ENCODE peak calls at places on chromosomes 12 and 14, in ten cellular contexts. I, X, P, M, L, N, C, S, E and D are unnamed samples.

GRCh38 chr12:23949212-23950010 is at the start of gene SOX5:
- DNase-seq in I (no peak), X (no peak), P (no peak), M (no peak), L (peak; percentile 50), N (peak; percentile 75), C (peak; percentile 79), S (peak; percentile 65), E (no peak), D (no peak)

GRCh38 chr12:29769162-29769820 is 14.5 kb downstream of the TMTC1 start:
- DNase-seq in I (peak; percentile 42), X (no peak), P (no peak), M (no peak), L (peak; percentile 7), N (no peak), C (no peak), S (peak; percentile 70), E (no peak), D (no peak)

GRCh38 chr14:68619805-68620574 is 172.9 kb downstream of the ZFP36L1 start:
- DNase-seq in I (peak; percentile 22), X (no peak), P (no peak), M (no peak), L (peak; percentile 87), N (peak; percentile 47), C (peak; percentile 70), S (no peak), E (no peak), D (peak; percentile 11)

GRCh38 chr14:102516531-102517411 is 7.2 kb upstream of the ANKRD9 start:
- DNase-seq in I (peak; percentile 77), X (peak; percentile 72), P (no peak), M (peak; percentile 62), L (peak; percentile 62), N (no peak), C (peak; percentile 79), S (no peak), E (peak; percentile 84), D (peak; percentile 66)

GRCh38 chr12:111937429-111937828 is 75.5 kb downstream of the TMEM116 start:
- DNase-seq in I (peak; percentile 11), X (no peak), P (no peak), M (no peak), L (peak; percentile 6), N (no peak), C (no peak), S (no peak), E (no peak), D (no peak)

GRCh38 chr12:88784166-88784565 is 203.9 kb upstream of the KITLG start:
- DNase-seq in I (no peak), X (no peak), P (no peak), M (no peak), L (peak; percentile 10), N (no peak), C (no peak), S (no peak), E (no peak), D (no peak)

GRCh38 chr12:120684523-120684932 is 2.4 kb upstream of the MLEC start:
- DNase-seq in I (no peak), X (no peak), P (no peak), M (no peak), L (peak; percentile 33), N (no peak), C (no peak), S (no peak), E (no peak), D (no peak)

GRCh38 chr14:22653012-22653621 is 9.0 kb upstream of the OR6J1 start:
- DNase-seq in I (peak; percentile 83), X (peak; percentile 14), P (peak; percentile 78), M (peak; percentile 36), L (peak; percentile 79), N (peak; percentile 72), C (peak; percentile 90), S (peak; percentile 71), E (peak; percentile 68), D (peak; percentile 51)

GRCh38 chr14:98210045-98210678 is 1061.8 kb downstream of the BCL11B start:
- DNase-seq in I (no peak), X (no peak), P (no peak), M (peak; percentile 77), L (no peak), N (no peak), C (peak; percentile 43), S (no peak), E (no peak), D (no peak)

GRCh38 chr14:103739793-103740501 is 24.3 kb downstream of the ZFYVE21 start:
- DNase-seq in I (no peak), X (no peak), P (no peak), M (no peak), L (no peak), N (peak; percentile 64), C (no peak), S (peak; percentile 56), E (no peak), D (no peak)

GRCh38 chr14:63759454-63759853 is 31.6 kb upstream of the SGPP1 start:
- DNase-seq in I (peak; percentile 32), X (no peak), P (no peak), M (peak; percentile 37), L (no peak), N (no peak), C (no peak), S (no peak), E (no peak), D (no peak)

GRCh38 chr14:52021971-52022600 is 32.7 kb downstream of the RTRAF start:
- DNase-seq in I (no peak), X (no peak), P (no peak), M (no peak), L (peak; percentile 30), N (no peak), C (no peak), S (no peak), E (no peak), D (no peak)

GRCh38 chr12:67517181-67517887 is 131.2 kb upstream of the DYRK2 start:
- DNase-seq in I (no peak), X (no peak), P (peak; percentile 63), M (no peak), L (peak; percentile 80), N (peak; percentile 65), C (no peak), S (peak; percentile 75), E (no peak), D (peak; percentile 45)

GRCh38 chr14:64755661-64756265 is 51.5 kb downstream of the PLEKHG3 start:
- DNase-seq in I (peak; percentile 50), X (peak; percentile 58), P (no peak), M (no peak), L (peak; percentile 78), N (no peak), C (no peak), S (no peak), E (no peak), D (peak; percentile 73)

GRCh38 chr12:9349888-9350885 is 142.0 kb upstream of the PZP start:
- DNase-seq in I (no peak), X (no peak), P (no peak), M (no peak), L (no peak), N (no peak), C (no peak), S (no peak), E (no peak), D (peak; percentile 8)

GRCh38 chr14:105059917-105060565 is 5.2 kb downstream of the GPR132 start:
- DNase-seq in I (no peak), X (no peak), P (no peak), M (no peak), L (no peak), N (no peak), C (no peak), S (no peak), E (no peak), D (no peak)

GRCh38 chr12:101066489-101066888 is 143.5 kb downstream of the SLC5A8 start:
- DNase-seq in I (no peak), X (no peak), P (no peak), M (no peak), L (no peak), N (no peak), C (no peak), S (no peak), E (no peak), D (no peak)

GRCh38 chr12:60930146-60930545 is 1330.1 kb upstream of the USP15 start:
- DNase-seq in I (no peak), X (no peak), P (no peak), M (no peak), L (no peak), N (no peak), C (no peak), S (no peak), E (no peak), D (no peak)

GRCh38 chr14:69335421-69335820 is 62.7 kb downstream of the ERH start:
- DNase-seq in I (no peak), X (peak; percentile 90), P (no peak), M (peak; percentile 29), L (peak; percentile 6), N (no peak), C (peak; percentile 77), S (no peak), E (no peak), D (no peak)

GRCh38 chr14:63275611-63276010 is 43.1 kb downstream of the GPHB5 start:
- DNase-seq in I (no peak), X (peak; percentile 100), P (no peak), M (no peak), L (no peak), N (no peak), C (no peak), S (no peak), E (no peak), D (no peak)